ENCODE peak calls at places on chromosomes 6 and 20, in four cellular contexts. One of them, this sample, is unnamed.

GRCh38 chr6:123745877-123746276 is 57.8 kb upstream of the NKAIN2 start:
- DNase-seq in GM12878: no peak
- DNase-seq in K562: no peak
- DNase-seq in WTC11: no peak
- DNase-seq in this sample: no peak

GRCh38 chr20:38997622-38998021 is 35.5 kb downstream of the DHX35 start:
- DNase-seq in GM12878: peak
- DNase-seq in K562: peak
- DNase-seq in WTC11: no peak
- DNase-seq in this sample: no peak

GRCh38 chr6:5302995-5303622 is 41.8 kb downstream of the FARS2 start:
- DNase-seq in GM12878: peak
- DNase-seq in K562: peak
- DNase-seq in WTC11: peak
- DNase-seq in this sample: peak

GRCh38 chr20:44097521-44098255 is 89.3 kb downstream of the JPH2 start:
- DNase-seq in GM12878: no peak
- DNase-seq in K562: no peak
- DNase-seq in WTC11: no peak
- DNase-seq in this sample: peak

GRCh38 chr6:168274046-168274952 is 45.3 kb downstream of the DACT2 start:
- DNase-seq in GM12878: no peak
- DNase-seq in K562: peak
- DNase-seq in WTC11: no peak
- DNase-seq in this sample: peak

GRCh38 chr6:111758608-111759293 is 114.5 kb downstream of the FYN start:
- DNase-seq in GM12878: no peak
- DNase-seq in K562: no peak
- DNase-seq in WTC11: no peak
- DNase-seq in this sample: no peak

GRCh38 chr6:158010591-158011477 is 29.2 kb downstream of the SYNJ2 start:
- DNase-seq in GM12878: no peak
- DNase-seq in K562: no peak
- DNase-seq in WTC11: no peak
- DNase-seq in this sample: peak

GRCh38 chr20:63226020-63226943 is 9.4 kb upstream of the BIRC7 start:
- DNase-seq in GM12878: no peak
- DNase-seq in K562: no peak
- DNase-seq in WTC11: no peak
- DNase-seq in this sample: no peak

GRCh38 chr20:57211949-57212889 is 54.2 kb downstream of the BMP7 start:
- DNase-seq in GM12878: no peak
- DNase-seq in K562: no peak
- DNase-seq in WTC11: peak
- DNase-seq in this sample: peak

GRCh38 chr6:168091381-168092264 is 12.6 kb upstream of the FRMD1 start:
- DNase-seq in GM12878: no peak
- DNase-seq in K562: no peak
- DNase-seq in WTC11: no peak
- DNase-seq in this sample: no peak

GRCh38 chr6:45677381-45677992 is 299.8 kb upstream of the SUPT3H start:
- DNase-seq in GM12878: peak
- DNase-seq in K562: no peak
- DNase-seq in WTC11: no peak
- DNase-seq in this sample: no peak

GRCh38 chr6:149942461-149942829 is 631 bp downstream of the ULBP2 start:
- DNase-seq in GM12878: no peak
- DNase-seq in K562: no peak
- DNase-seq in WTC11: no peak
- DNase-seq in this sample: no peak

GRCh38 chr20:52972965-52973819 is 1.0 kb downstream of the TSHZ2 start:
- DNase-seq in GM12878: no peak
- DNase-seq in K562: no peak
- DNase-seq in WTC11: peak
- DNase-seq in this sample: no peak

GRCh38 chr6:133990321-133990720 is 37.3 kb downstream of the TBPL1 start:
- DNase-seq in GM12878: no peak
- DNase-seq in K562: no peak
- DNase-seq in WTC11: no peak
- DNase-seq in this sample: no peak

GRCh38 chr6:158379336-158379735 is 67.1 kb downstream of the TULP4 start:
- DNase-seq in GM12878: no peak
- DNase-seq in K562: no peak
- DNase-seq in WTC11: no peak
- DNase-seq in this sample: no peak

GRCh38 chr6:12525276-12525675 is 191.3 kb upstream of the PHACTR1 start:
- DNase-seq in GM12878: no peak
- DNase-seq in K562: no peak
- DNase-seq in WTC11: no peak
- DNase-seq in this sample: no peak

GRCh38 chr6:122665929-122666328 is 55.7 kb downstream of the PKIB start:
- DNase-seq in GM12878: no peak
- DNase-seq in K562: no peak
- DNase-seq in WTC11: no peak
- DNase-seq in this sample: no peak

GRCh38 chr20:50735813-50736212 is 4.4 kb downstream of the PARD6B start:
- DNase-seq in GM12878: no peak
- DNase-seq in K562: no peak
- DNase-seq in WTC11: no peak
- DNase-seq in this sample: no peak

GRCh38 chr6:6560909-6561308 is 27.6 kb upstream of the LY86 start:
- DNase-seq in GM12878: no peak
- DNase-seq in K562: no peak
- DNase-seq in WTC11: no peak
- DNase-seq in this sample: no peak

GRCh38 chr20:8542115-8542486 is 410.0 kb downstream of the PLCB1 start:
- DNase-seq in GM12878: no peak
- DNase-seq in K562: no peak
- DNase-seq in WTC11: no peak
- DNase-seq in this sample: no peak

GRCh38 chr6:83429269-83429668 is 1.6 kb downstream of the ME1 start:
- DNase-seq in GM12878: no peak
- DNase-seq in K562: no peak
- DNase-seq in WTC11: no peak
- DNase-seq in this sample: no peak

GRCh38 chr6:21780601-21781000 is 187.1 kb downstream of the SOX4 start:
- DNase-seq in GM12878: no peak
- DNase-seq in K562: no peak
- DNase-seq in WTC11: no peak
- DNase-seq in this sample: no peak

GRCh38 chr6:38552136-38552535 is 87.6 kb downstream of the BTBD9 start:
- DNase-seq in GM12878: peak
- DNase-seq in K562: no peak
- DNase-seq in WTC11: no peak
- DNase-seq in this sample: no peak

GRCh38 chr20:12847862-12848261 is 160.9 kb upstream of the SPTLC3 start:
- DNase-seq in GM12878: no peak
- DNase-seq in K562: no peak
- DNase-seq in WTC11: no peak
- DNase-seq in this sample: peak

GRCh38 chr6:3281669-3282460 is 23.1 kb downstream of the PSMG4 start:
- DNase-seq in GM12878: no peak
- DNase-seq in K562: no peak
- DNase-seq in WTC11: peak
- DNase-seq in this sample: no peak

GRCh38 chr6:3283241-3283640 is 24.5 kb downstream of the PSMG4 start:
- DNase-seq in GM12878: no peak
- DNase-seq in K562: no peak
- DNase-seq in WTC11: no peak
- DNase-seq in this sample: no peak

GRCh38 chr6:3280866-3281465 is 22.2 kb downstream of the PSMG4 start:
- DNase-seq in GM12878: no peak
- DNase-seq in K562: no peak
- DNase-seq in WTC11: peak
- DNase-seq in this sample: no peak

GRCh38 chr6:3283641-3284435 is 25.1 kb downstream of the PSMG4 start:
- DNase-seq in GM12878: no peak
- DNase-seq in K562: no peak
- DNase-seq in WTC11: peak
- DNase-seq in this sample: no peak

DNA sequence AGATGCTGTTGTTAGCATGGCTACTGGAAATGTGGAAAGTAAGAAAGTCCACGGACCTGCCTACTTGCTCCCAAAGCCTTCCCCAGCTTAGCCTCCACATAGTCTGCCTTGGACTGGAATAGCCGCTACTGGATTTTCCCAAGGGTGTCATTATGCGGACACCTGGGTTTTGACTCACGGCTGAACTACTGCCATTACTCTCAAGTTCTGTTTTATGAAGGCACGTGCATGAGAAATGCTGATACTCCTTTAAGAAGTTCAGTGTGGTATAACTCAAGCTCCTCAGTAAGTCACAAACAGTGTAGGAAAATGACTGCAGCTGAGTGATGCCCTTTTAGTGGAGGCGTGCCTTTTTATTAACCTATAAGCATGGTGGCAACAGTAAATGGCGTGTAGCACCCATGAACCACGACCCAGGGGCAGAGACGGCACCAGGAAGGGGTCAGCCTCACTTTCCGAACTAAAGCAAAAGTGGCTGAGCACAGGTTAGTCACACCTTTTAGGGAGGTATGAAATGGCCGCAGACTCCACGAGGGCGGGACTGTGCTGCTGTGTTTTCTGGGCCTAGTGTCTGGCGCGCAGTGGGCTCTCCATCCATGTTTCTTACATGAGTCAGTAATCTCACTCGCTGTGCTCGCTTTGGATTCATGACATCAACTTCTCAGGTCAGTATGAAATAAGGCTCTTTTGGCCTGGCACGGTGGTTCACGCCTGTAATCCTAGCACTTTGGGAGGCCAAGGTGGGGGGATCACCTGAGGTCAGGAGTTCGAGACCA is 23.9 kb downstream of the PSMG4 start:
- DNase-seq in GM12878: no peak
- DNase-seq in K562: no peak
- DNase-seq in WTC11: peak
- DNase-seq in this sample: no peak
- TF ChIP-seq CBFB in GM12878: no peak
- TF ChIP-seq CBFB in K562: no peak
- TF ChIP-seq CBFB in WTC11: no peak
- TF ChIP-seq CBFB in this sample: no peak

DNA sequence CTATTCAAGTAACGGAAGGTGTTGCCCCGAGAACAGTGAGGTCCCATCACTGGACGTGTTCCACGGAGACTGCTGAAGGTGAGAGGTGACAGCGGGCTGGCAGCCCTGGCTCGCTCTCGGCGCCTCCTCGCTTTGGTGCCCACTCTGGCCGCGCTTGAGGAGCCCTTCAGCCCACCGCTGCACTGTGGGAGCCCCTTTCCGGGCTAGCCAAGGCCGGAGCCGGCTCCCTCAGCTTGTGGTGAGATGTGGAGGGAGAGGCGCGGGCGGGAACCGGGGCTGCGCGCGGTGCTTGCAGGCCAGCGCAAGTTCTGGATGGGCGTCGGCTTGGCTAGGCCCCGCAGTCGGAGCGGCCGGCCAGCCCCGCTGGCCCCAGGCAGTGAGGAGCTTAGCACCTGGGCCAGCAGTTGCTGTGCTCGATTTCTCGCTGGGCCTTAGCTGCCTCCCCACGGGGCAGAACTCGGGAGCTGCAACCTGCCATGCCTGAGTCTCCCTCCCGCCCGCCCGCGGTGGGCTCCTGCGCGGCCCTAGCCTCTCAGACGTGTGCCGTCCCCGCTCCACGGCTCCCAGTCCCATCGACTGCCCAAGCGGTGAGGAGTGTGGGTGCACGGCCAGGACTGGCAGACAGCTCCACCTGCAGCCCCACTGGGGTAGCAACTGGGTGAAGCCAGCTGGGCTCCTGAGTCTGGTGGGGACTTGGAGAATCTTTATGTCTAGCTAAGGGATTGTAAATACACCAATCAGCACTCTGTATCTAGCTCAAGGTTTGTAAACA is 77.6 kb downstream of the RNF182 start:
- DNase-seq in GM12878: no peak
- DNase-seq in K562: no peak
- DNase-seq in WTC11: peak
- DNase-seq in this sample: no peak
- TF ChIP-seq CBFB in GM12878: no peak
- TF ChIP-seq CBFB in K562: no peak
- TF ChIP-seq CBFB in WTC11: no peak
- TF ChIP-seq CBFB in this sample: no peak

GRCh38 chr6:53282741-53283140 is 66.0 kb downstream of the ELOVL5 start:
- DNase-seq in GM12878: no peak
- DNase-seq in K562: no peak
- DNase-seq in WTC11: no peak
- DNase-seq in this sample: no peak

GRCh38 chr6:53284901-53285300 is 63.8 kb downstream of the ELOVL5 start:
- DNase-seq in GM12878: no peak
- DNase-seq in K562: no peak
- DNase-seq in WTC11: no peak
- DNase-seq in this sample: no peak

GRCh38 chr6:53290547-53291510 is 57.9 kb downstream of the ELOVL5 start:
- DNase-seq in GM12878: no peak
- DNase-seq in K562: peak
- DNase-seq in WTC11: no peak
- DNase-seq in this sample: no peak

GRCh38 chr6:53282234-53282633 is 66.5 kb downstream of the ELOVL5 start:
- DNase-seq in GM12878: no peak
- DNase-seq in K562: no peak
- DNase-seq in WTC11: no peak
- DNase-seq in this sample: no peak

GRCh38 chr6:53287336-53288225 is 61.2 kb downstream of the ELOVL5 start:
- DNase-seq in GM12878: no peak
- DNase-seq in K562: no peak
- DNase-seq in WTC11: no peak
- DNase-seq in this sample: no peak
- TF ChIP-seq CBFB in GM12878: no peak
- TF ChIP-seq CBFB in K562: no peak
- TF ChIP-seq CBFB in WTC11: no peak
- TF ChIP-seq CBFB in this sample: no peak

GRCh38 chr6:10350720-10351119 is 64.2 kb downstream of the TFAP2A start:
- DNase-seq in GM12878: no peak
- DNase-seq in K562: no peak
- DNase-seq in WTC11: no peak
- DNase-seq in this sample: no peak

GRCh38 chr6:10359581-10359980 is 55.3 kb downstream of the TFAP2A start:
- DNase-seq in GM12878: no peak
- DNase-seq in K562: no peak
- DNase-seq in WTC11: no peak
- DNase-seq in this sample: no peak

GRCh38 chr6:10351678-10352220 is 63.1 kb downstream of the TFAP2A start:
- DNase-seq in GM12878: no peak
- DNase-seq in K562: no peak
- DNase-seq in WTC11: no peak
- DNase-seq in this sample: no peak

DNA sequence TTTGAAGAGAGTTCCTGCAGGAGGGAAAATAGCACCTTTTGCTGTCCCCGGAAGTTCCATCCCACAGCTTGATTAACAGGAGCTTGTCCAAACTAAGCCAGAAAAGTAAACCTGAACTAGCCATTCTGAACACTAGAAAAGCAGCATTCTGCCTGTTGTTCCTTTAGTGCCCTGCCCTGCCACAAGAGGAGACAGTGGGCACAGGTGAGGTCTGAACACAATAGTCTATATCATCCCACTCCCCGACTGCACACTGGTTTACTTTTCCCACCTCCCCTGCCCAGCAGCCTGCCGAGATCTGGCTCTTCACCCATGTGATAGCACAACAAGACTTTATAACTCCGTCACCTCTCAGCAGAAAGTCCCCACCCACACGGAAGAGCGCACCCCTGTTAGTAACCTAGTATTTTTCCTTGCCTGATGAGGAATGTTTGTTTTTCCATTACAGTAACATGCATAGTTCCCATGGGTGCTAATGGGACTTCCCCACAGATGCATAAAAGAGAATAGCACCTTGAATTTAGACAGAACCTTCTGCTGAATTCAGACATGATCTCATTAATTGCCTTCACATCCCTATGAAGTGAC is 59.7 kb downstream of the TFAP2A start:
- DNase-seq in GM12878: no peak
- DNase-seq in K562: no peak
- DNase-seq in WTC11: no peak
- DNase-seq in this sample: no peak
- TF ChIP-seq CBFB in GM12878: no peak
- TF ChIP-seq CBFB in K562: no peak
- TF ChIP-seq CBFB in WTC11: no peak
- TF ChIP-seq CBFB in this sample: no peak

This sample was measured in HepG2.